ENCODE peak calls at places on chromosomes 2 and 18, in ten cellular contexts. P, A, Y, M, T, I, F, J, Z and U are unnamed samples.

GRCh38 chr2:190695739-190696138 is 46.9 kb downstream of the NAB1 start:
- DNase-seq in P (no peak), A (no peak), Y (peak), M (no peak), T (no peak), I (no peak), F (no peak), J (no peak), Z (no peak), U (no peak)

GRCh38 chr18:13381907-13382682 is 163.5 kb downstream of the LDLRAD4 start:
- DNase-seq in P (no peak), A (no peak), Y (no peak), M (peak), T (no peak), I (peak), F (peak), J (no peak), Z (no peak), U (peak)

GRCh38 chr18:32974421-32975165 is 201.8 kb upstream of the KLHL14 start:
- DNase-seq in P (no peak), A (no peak), Y (no peak), M (no peak), T (no peak), I (no peak), F (peak), J (no peak), Z (no peak), U (no peak)

GRCh38 chr2:80454628-80455027 is 150.1 kb upstream of the LRRTM1 start:
- DNase-seq in P (no peak), A (no peak), Y (no peak), M (no peak), T (no peak), I (no peak), F (no peak), J (peak), Z (no peak), U (no peak)

GRCh38 chr2:197804758-197805597 is 585 bp downstream of the PLCL1 start:
- DNase-seq in P (no peak), A (no peak), Y (peak), M (no peak), T (no peak), I (no peak), F (no peak), J (peak), Z (peak), U (peak)

GRCh38 chr2:85579266-85579935 is 2.0 kb downstream of the VAMP8 start:
- DNase-seq in P (no peak), A (no peak), Y (no peak), M (no peak), T (no peak), I (no peak), F (no peak), J (no peak), Z (no peak), U (no peak)

GRCh38 chr2:48724278-48724677 is 31.2 kb downstream of the LHCGR start:
- DNase-seq in P (no peak), A (no peak), Y (no peak), M (no peak), T (no peak), I (no peak), F (no peak), J (no peak), Z (no peak), U (no peak)

GRCh38 chr2:46976556-46976955 is 61.0 kb upstream of the MCFD2 start:
- DNase-seq in P (no peak), A (no peak), Y (no peak), M (no peak), T (no peak), I (no peak), F (no peak), J (no peak), Z (no peak), U (no peak)

GRCh38 chr2:5914831-5915611 is 222.8 kb downstream of the SOX11 start:
- DNase-seq in P (no peak), A (no peak), Y (no peak), M (no peak), T (no peak), I (peak), F (peak), J (no peak), Z (peak), U (no peak)

GRCh38 chr18:59900222-59901128 is 679 bp downstream of the PMAIP1 start:
- DNase-seq in P (no peak), A (peak), Y (no peak), M (peak), T (peak), I (peak), F (peak), J (no peak), Z (peak), U (peak)

GRCh38 chr18:3233433-3234168 is 13.8 kb upstream of the MYOM1 start:
- DNase-seq in P (no peak), A (no peak), Y (no peak), M (no peak), T (no peak), I (no peak), F (no peak), J (no peak), Z (no peak), U (no peak)

GRCh38 chr2:151302879-151303278 is 13.4 kb upstream of the NMI start:
- DNase-seq in P (peak), A (no peak), Y (peak), M (no peak), T (no peak), I (peak), F (peak), J (no peak), Z (no peak), U (no peak)

GRCh38 chr2:109321570-109321969 is 192.6 kb downstream of the SH3RF3 start:
- DNase-seq in P (no peak), A (no peak), Y (peak), M (no peak), T (no peak), I (no peak), F (no peak), J (no peak), Z (no peak), U (no peak)

GRCh38 chr2:75606851-75607798 is 39.5 kb upstream of the MRPL19 start:
- DNase-seq in P (no peak), A (no peak), Y (no peak), M (no peak), T (no peak), I (no peak), F (peak), J (no peak), Z (no peak), U (no peak)

GRCh38 chr2:138777996-138778395 is 2.2 kb downstream of the NXPH2 start:
- DNase-seq in P (peak), A (no peak), Y (no peak), M (no peak), T (no peak), I (no peak), F (peak), J (no peak), Z (peak), U (no peak)

GRCh38 chr18:66511810-66512209 is 92.1 kb downstream of the CDH19 start:
- DNase-seq in P (no peak), A (no peak), Y (no peak), M (no peak), T (no peak), I (no peak), F (peak), J (no peak), Z (no peak), U (no peak)

GRCh38 chr2:98514879-98515570 is 70.4 kb downstream of the INPP4A start:
- DNase-seq in P (peak), A (no peak), Y (no peak), M (no peak), T (no peak), I (no peak), F (peak), J (no peak), Z (no peak), U (no peak)

GRCh38 chr2:8680931-8681760 is 710 bp upstream of the ID2 start:
- DNase-seq in P (peak), A (peak), Y (peak), M (no peak), T (peak), I (no peak), F (peak), J (no peak), Z (peak), U (peak)

GRCh38 chr2:225041871-225042799 is at the start of gene DOCK10:
- DNase-seq in P (peak), A (peak), Y (peak), M (peak), T (peak), I (no peak), F (peak), J (peak), Z (peak), U (peak)

GRCh38 chr2:233267516-233268245 is 16.2 kb downstream of the ATG16L1 start:
- DNase-seq in P (no peak), A (peak), Y (no peak), M (peak), T (peak), I (no peak), F (no peak), J (no peak), Z (no peak), U (no peak)